ENCODE peak calls at places on chromosomes 5 and 9, in six cellular contexts. W, P, Q, A, H and S are unnamed samples.

GRCh38 chr5:17879276-17879675 is 245.0 kb downstream of the TAF11L14 start:
- DNase-seq in Q (no peak), P (no peak), W (no peak), H (no peak), A (no peak), S (no peak)

GRCh38 chr5:41109186-41109585 is 38.0 kb upstream of the MROH2B start:
- DNase-seq in H (no peak), Q (no peak), W (no peak), A (no peak), P (no peak), S (no peak)

GRCh38 chr9:78906356-78906755 is 609.4 kb downstream of the PSAT1 start:
- DNase-seq in H (no peak), P (no peak), W (no peak), Q (no peak), A (no peak), S (no peak)

GRCh38 chr5:116935561-116936162 is 361.0 kb upstream of the SEMA6A start:
- DNase-seq in H (no peak), W (no peak), A (no peak), Q (no peak), P (no peak), S (no peak)

GRCh38 chr9:71144495-71144894 is 23.1 kb upstream of the TRPM3 start:
- DNase-seq in W (no peak), H (no peak), A (no peak), Q (no peak), P (no peak), S (no peak)

GRCh38 chr5:42912184-42912766 is 100.6 kb upstream of the SELENOP start:
- DNase-seq in Q (peak; percentile 51), A (peak; percentile 52), P (peak; percentile 33), H (peak; percentile 65), W (peak; percentile 32), S (peak; percentile 73)

GRCh38 chr5:128225245-128226030 is 141.9 kb downstream of the SLC12A2 start:
- DNase-seq in H (no peak), W (no peak), A (no peak), Q (no peak), P (no peak), S (no peak)

GRCh38 chr9:89497978-89498844 is at the start of gene SEMA4D:
- DNase-seq in H (no peak), Q (peak; percentile 90), W (no peak), P (peak; percentile 67), A (peak; percentile 92), S (peak; percentile 77)

GRCh38 chr5:178651046-178651810 is 24.4 kb upstream of the CLK4 start:
- DNase-seq in H (no peak), P (no peak), W (peak; percentile 48), Q (no peak), A (no peak), S (no peak)

GRCh38 chr5:15555176-15555575 is 55.2 kb downstream of the FBXL7 start:
- DNase-seq in P (no peak), W (no peak), Q (no peak), H (no peak), A (no peak), S (no peak)

GRCh38 chr9:36461341-36461740 is 61.3 kb upstream of the RNF38 start:
- DNase-seq in W (no peak), Q (no peak), A (no peak), P (no peak), H (no peak), S (no peak)

GRCh38 chr5:94254214-94254613 is 364.2 kb downstream of the KIAA0825 start:
- DNase-seq in H (no peak), A (no peak), Q (no peak), P (no peak), W (no peak), S (no peak)

GRCh38 chr9:16730162-16730561 is 140.3 kb downstream of the BNC2 start:
- DNase-seq in A (no peak), H (no peak), W (no peak), Q (no peak), P (no peak), S (no peak)

GRCh38 chr5:91118802-91119201 is 264.3 kb downstream of the ARRDC3 start:
- DNase-seq in H (no peak), A (no peak), P (no peak), W (no peak), Q (no peak), S (no peak)

GRCh38 chr5:180673371-180674252 is 24.2 kb upstream of the FLT4 start:
- DNase-seq in Q (no peak), H (no peak), A (peak; percentile 45), W (no peak), P (no peak), S (no peak)

GRCh38 chr5:10690460-10690859 is 70.6 kb downstream of the DAP start:
- DNase-seq in H (no peak), P (no peak), Q (no peak), W (no peak), A (no peak), S (no peak)

GRCh38 chr9:89293014-89293413 is 18.0 kb upstream of the CKS2 start:
- DNase-seq in Q (no peak), W (no peak), P (no peak), H (no peak), A (no peak), S (no peak)

GRCh38 chr5:33441241-33441844 is 578 bp downstream of the TARS1 start:
- DNase-seq in H (peak; percentile 8), P (peak; percentile 54), Q (no peak), W (no peak), A (peak; percentile 38), S (peak; percentile 34)

GRCh38 chr9:93575706-93576295 is 583 bp upstream of the PHF2 start:
- DNase-seq in H (peak; percentile 42), P (peak; percentile 56), Q (peak; percentile 69), A (peak; percentile 59), W (no peak), S (peak; percentile 18)

GRCh38 chr9:12719431-12719830 is 26.2 kb downstream of the TYRP1 start:
- DNase-seq in W (peak; percentile 36), P (peak; percentile 4), A (no peak), H (peak; percentile 4), Q (no peak), S (no peak)

GRCh38 chr5:79346420-79346824 is 110.5 kb downstream of the JMY start:
- DNase-seq in W (peak; percentile 46), H (no peak), A (no peak), Q (no peak), P (no peak), S (no peak)

GRCh38 chr9:15697459-15697858 is 144.6 kb downstream of the CCDC171 start:
- DNase-seq in A (no peak), W (peak; percentile 70), H (no peak), P (no peak), Q (no peak), S (no peak)

GRCh38 chr5:91206734-91207133 is 176.4 kb downstream of the ARRDC3 start:
- DNase-seq in Q (no peak), W (peak; percentile 68), H (no peak), P (no peak), A (no peak), S (no peak)

GRCh38 chr5:139644001-139644456 is 4.1 kb upstream of the CXXC5 start:
- DNase-seq in A (no peak), P (no peak), H (peak; percentile 4), Q (peak; percentile 6), W (no peak), S (no peak)

GRCh38 chr9:14824481-14824880 is 85.7 kb downstream of the FREM1 start:
- DNase-seq in H (no peak), W (no peak), Q (no peak), A (no peak), P (peak; percentile 3), S (no peak)

GRCh38 chr9:113644321-113644720 is 180.8 kb downstream of the RGS3 start:
- DNase-seq in Q (no peak), H (no peak), A (no peak), W (no peak), P (no peak), S (no peak)

GRCh38 chr5:158074992-158075769 is 216.2 kb upstream of the CLINT1 start:
- DNase-seq in H (peak; percentile 36), Q (peak; percentile 11), A (peak; percentile 81), W (peak; percentile 72), P (peak; percentile 69), S (peak; percentile 53)

GRCh38 chr9:37405350-37405749 is 17.1 kb upstream of the GRHPR start:
- DNase-seq in A (no peak), W (no peak), H (no peak), Q (no peak), P (peak; percentile 23), S (no peak)

GRCh38 chr9:32671333-32671732 is 35.9 kb upstream of the TAF1L start:
- DNase-seq in H (no peak), P (no peak), A (peak; percentile 71), Q (no peak), W (no peak), S (no peak)

GRCh38 chr5:14247054-14247386 is 103.9 kb downstream of the TRIO start:
- DNase-seq in W (no peak), A (no peak), P (no peak), Q (no peak), H (no peak), S (peak; percentile 55)

GRCh38 chr9:82488702-82489578 is 500.4 kb downstream of the SPATA31D1 start:
- DNase-seq in Q (no peak), P (no peak), A (no peak), H (no peak), W (peak; percentile 94), S (no peak)

GRCh38 chr5:73447234-73448071 is 1.1 kb downstream of the FOXD1 start:
- DNase-seq in P (peak; percentile 57), A (peak; percentile 76), Q (no peak), W (no peak), H (peak; percentile 40), S (peak; percentile 52)

GRCh38 chr9:97802276-97802675 is 50.8 kb upstream of the FOXE1 start:
- DNase-seq in P (no peak), H (no peak), A (no peak), Q (peak; percentile 87), W (no peak), S (no peak)